ENCODE peak calls at places on chromosomes 3 and 15, in six cellular contexts. Z, B, S, M, C and K are unnamed samples.

GRCh38 chr3:50567386-50568182 is at the start of gene C3orf18:
- DNase-seq in Z (peak), B (peak), S (peak), M (peak), C (peak), K (peak)

GRCh38 chr3:22594990-22595389 is 608.1 kb upstream of the UBE2E2 start:
- DNase-seq in Z (no peak), B (no peak), S (no peak), M (no peak), C (no peak), K (no peak)

GRCh38 chr3:52121459-52121795 is 32.8 kb downstream of the POC1A start:
- DNase-seq in Z (peak), B (peak), S (peak), M (no peak), C (no peak), K (no peak)

GRCh38 chr15:100230784-100231183 is 111.0 kb downstream of the ADAMTS17 start:
- DNase-seq in Z (no peak), B (no peak), S (no peak), M (no peak), C (no peak), K (no peak)

GRCh38 chr3:24034464-24034863 is 89.4 kb downstream of the NR1D2 start:
- DNase-seq in Z (no peak), B (no peak), S (no peak), M (no peak), C (no peak), K (no peak)

GRCh38 chr3:127228866-127229265 is 35.9 kb downstream of the PRR23E start:
- DNase-seq in Z (no peak), B (no peak), S (no peak), M (no peak), C (no peak), K (no peak)

GRCh38 chr15:78051622-78052405 is 25.7 kb downstream of the TBC1D2B start:
- DNase-seq in Z (no peak), B (no peak), S (peak), M (peak), C (no peak), K (peak)

GRCh38 chr15:44882499-44882968 is 74.0 kb upstream of the TERB2 start:
- DNase-seq in Z (no peak), B (no peak), S (no peak), M (no peak), C (no peak), K (no peak)

GRCh38 chr15:34600920-34601319 is 17.5 kb upstream of the GOLGA8B start:
- DNase-seq in Z (no peak), B (no peak), S (no peak), M (no peak), C (no peak), K (no peak)

GRCh38 chr15:72060687-72061250 is 57.2 kb downstream of the MYO9A start:
- DNase-seq in Z (no peak), B (no peak), S (no peak), M (no peak), C (no peak), K (no peak)

GRCh38 chr3:89246326-89246725 is 138.9 kb downstream of the EPHA3 start:
- DNase-seq in Z (no peak), B (no peak), S (no peak), M (no peak), C (no peak), K (no peak)

GRCh38 chr15:90086868-90087268 is 15.4 kb downstream of the IDH2 start:
- DNase-seq in Z (peak), B (no peak), S (peak), M (no peak), C (no peak), K (no peak)

GRCh38 chr3:20125912-20126311 is 60.1 kb downstream of the SGO1 start:
- DNase-seq in Z (peak), B (no peak), S (peak), M (no peak), C (no peak), K (no peak)

GRCh38 chr15:63835211-63835568 is 1.4 kb upstream of the HERC1 start:
- DNase-seq in Z (no peak), B (no peak), S (no peak), M (no peak), C (no peak), K (no peak)

GRCh38 chr3:124620600-124621063 is 109.6 kb upstream of the UMPS start:
- DNase-seq in Z (no peak), B (no peak), S (peak), M (peak), C (peak), K (no peak)

GRCh38 chr15:31340047-31340446 is 13.4 kb downstream of the KLF13 start:
- DNase-seq in Z (peak), B (no peak), S (no peak), M (no peak), C (no peak), K (no peak)

GRCh38 chr15:39200586-39200985 is 380.3 kb upstream of the THBS1 start:
- DNase-seq in Z (no peak), B (no peak), S (no peak), M (no peak), C (no peak), K (no peak)

GRCh38 chr3:135224963-135225362 is 429.9 kb downstream of the EPHB1 start:
- DNase-seq in Z (no peak), B (no peak), S (no peak), M (no peak), C (no peak), K (no peak)

GRCh38 chr3:72331076-72331475 is 517.2 kb downstream of the SHQ1 start:
- DNase-seq in Z (no peak), B (no peak), S (peak), M (no peak), C (no peak), K (no peak)

GRCh38 chr3:148953094-148953493 is 38.2 kb upstream of the GYG1 start:
- DNase-seq in Z (no peak), B (no peak), S (no peak), M (no peak), C (no peak), K (no peak)

GRCh38 chr3:117407317-117407716 is 697.7 kb downstream of the TUSC7 start:
- DNase-seq in Z (no peak), B (no peak), S (no peak), M (peak), C (peak), K (no peak)

GRCh38 chr3:52704611-52705437 is 767 bp downstream of the GLT8D1 start:
- DNase-seq in Z (no peak), B (no peak), S (peak), M (peak), C (peak), K (no peak)

GRCh38 chr3:64131755-64132154 is 93.5 kb downstream of the PRICKLE2 start:
- DNase-seq in Z (no peak), B (no peak), S (no peak), M (no peak), C (no peak), K (no peak)

GRCh38 chr3:55607844-55608243 is 120.7 kb upstream of the WNT5A start:
- DNase-seq in Z (no peak), B (no peak), S (no peak), M (no peak), C (no peak), K (no peak)

GRCh38 chr15:82585072-82585471 is 44.8 kb upstream of the RPS17 start:
- DNase-seq in Z (no peak), B (no peak), S (peak), M (peak), C (peak), K (peak)

GRCh38 chr15:92801412-92801773 is 98.7 kb upstream of the CHD2 start:
- DNase-seq in Z (peak), B (no peak), S (no peak), M (peak), C (peak), K (no peak)

GRCh38 chr3:186635532-186635931 is 4.7 kb upstream of the FETUB start:
- DNase-seq in Z (no peak), B (no peak), S (no peak), M (no peak), C (no peak), K (no peak)

GRCh38 chr3:32421991-32422859 is 30.6 kb downstream of the CMTM7 start:
- DNase-seq in Z (peak), B (peak), S (peak), M (peak), C (peak), K (peak)

GRCh38 chr3:132038198-132038825 is 3.5 kb upstream of the CPNE4 start:
- DNase-seq in Z (no peak), B (no peak), S (no peak), M (peak), C (no peak), K (no peak)

GRCh38 chr15:57100136-57100539 is 181.7 kb downstream of the TCF12 start:
- DNase-seq in Z (no peak), B (no peak), S (no peak), M (no peak), C (no peak), K (no peak)

GRCh38 chr3:114745322-114746240 is 401.5 kb downstream of the ZBTB20 start:
- DNase-seq in Z (no peak), B (no peak), S (no peak), M (peak), C (peak), K (no peak)

GRCh38 chr3:169453256-169454059 is 210.1 kb downstream of the MECOM start:
- DNase-seq in Z (no peak), B (no peak), S (no peak), M (no peak), C (no peak), K (no peak)

GRCh38 chr15:82129769-82130168 is 84.0 kb upstream of the MEX3B start:
- DNase-seq in Z (no peak), B (no peak), S (no peak), M (peak), C (peak), K (peak)

GRCh38 chr3:142680710-142681109 is 43.1 kb upstream of the TRPC1 start:
- DNase-seq in Z (no peak), B (no peak), S (no peak), M (no peak), C (no peak), K (no peak)

GRCh38 chr15:70493787-70494514 is 269.4 kb downstream of the UACA start:
- DNase-seq in Z (peak), B (no peak), S (no peak), M (peak), C (no peak), K (no peak)

GRCh38 chr15:57591822-57592367 is at the start of gene MYZAP:
- DNase-seq in Z (peak), B (peak), S (peak), M (peak), C (no peak), K (no peak)

GRCh38 chr3:69339766-69340165 is 46.1 kb downstream of the FRMD4B start:
- DNase-seq in Z (no peak), B (no peak), S (peak), M (no peak), C (no peak), K (no peak)

GRCh38 chr3:153315781-153316180 is 153.8 kb downstream of the RAP2B start:
- DNase-seq in Z (no peak), B (no peak), S (no peak), M (peak), C (no peak), K (no peak)

GRCh38 chr3:153319691-153320552 is 157.9 kb downstream of the RAP2B start:
- DNase-seq in Z (no peak), B (no peak), S (no peak), M (no peak), C (no peak), K (no peak)

GRCh38 chr3:153320585-153321128 is 158.6 kb downstream of the RAP2B start:
- DNase-seq in Z (no peak), B (no peak), S (no peak), M (no peak), C (no peak), K (no peak)
- H3K4me3 ChIP-seq in Z (peak), B (no peak), S (no peak), M (no peak), C (no peak), K (no peak)

DNA sequence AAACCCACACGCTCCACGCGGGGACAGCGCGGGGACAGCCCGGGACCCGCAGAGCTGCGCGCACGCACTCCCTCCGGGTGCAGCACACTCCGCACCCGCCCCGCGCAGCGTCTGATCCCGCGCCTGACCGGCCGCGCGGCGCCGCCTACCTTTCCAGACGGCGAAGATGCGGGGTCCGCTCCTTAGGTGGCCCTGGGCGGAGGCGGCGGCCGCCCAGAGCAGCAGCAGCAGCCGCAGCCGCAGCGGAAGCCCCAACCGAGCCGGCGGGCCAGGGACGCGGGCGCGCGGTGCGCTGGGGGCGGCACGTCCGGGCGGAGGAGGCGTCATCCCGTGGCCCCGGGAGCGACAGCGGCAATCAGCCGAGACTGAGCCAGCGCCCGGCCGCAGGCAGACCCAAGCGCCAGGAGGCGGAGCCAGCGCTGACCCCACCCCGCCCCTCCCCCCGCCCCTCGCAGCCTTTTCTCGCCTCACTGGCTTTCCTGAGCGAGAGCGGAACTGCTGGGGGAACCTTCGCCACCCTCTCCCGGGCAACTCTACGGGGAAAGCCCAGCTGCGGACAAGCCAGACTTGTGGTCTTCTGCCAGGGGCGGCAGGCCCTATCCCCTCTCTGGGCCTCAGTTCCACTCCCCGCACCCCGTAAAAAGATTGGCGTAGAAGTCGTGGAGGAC is at the start of gene SEMA7A:
- DNase-seq in Z (peak), B (peak), S (peak), M (peak), C (peak), K (no peak)
- TF ChIP-seq CTCF in Z (no peak), B (no peak), S (no peak), M (no peak), C (no peak), K (no peak)

GRCh38 chr15:41772720-41773331 is 1.5 kb upstream of the MAPKBP1 start:
- DNase-seq in Z (no peak), B (no peak), S (peak), M (peak), C (peak), K (no peak)
- H3K4me3 ChIP-seq in Z (no peak), B (no peak), S (no peak), M (no peak), C (no peak), K (no peak)

GRCh38 chr3:190249414-190249813 is 72.8 kb downstream of the CLDN1 start:
- DNase-seq in Z (no peak), B (no peak), S (no peak), M (no peak), C (no peak), K (no peak)
- TF ChIP-seq CTCF in Z (no peak), B (no peak), S (no peak), M (no peak), C (no peak), K (no peak)

DNA sequence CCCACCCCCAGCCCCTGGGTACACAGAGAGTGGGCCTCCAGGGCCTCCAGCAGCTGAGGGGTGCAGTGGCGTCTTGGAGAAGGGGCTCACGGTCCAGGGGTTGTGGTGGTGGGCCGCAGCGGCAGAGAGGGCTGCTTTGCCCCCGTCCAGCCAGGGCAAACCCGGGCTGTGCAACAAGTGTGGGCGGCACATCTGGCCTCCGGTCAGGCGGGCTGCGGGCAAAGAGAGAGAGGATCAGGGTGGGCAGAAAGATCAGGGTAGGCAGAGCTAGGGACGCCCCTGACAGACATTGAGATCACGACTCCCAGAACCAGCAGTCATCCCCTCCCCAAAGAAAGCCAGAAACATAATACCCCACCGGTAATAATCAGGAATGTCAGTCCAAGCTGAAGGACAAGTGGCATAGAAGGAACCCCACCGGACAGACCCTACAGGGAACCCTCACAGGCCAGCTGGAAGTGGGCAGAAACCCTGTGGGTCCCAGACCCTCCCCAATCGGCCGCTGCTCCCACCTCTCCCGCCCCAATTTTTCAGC is 6.8 kb downstream of the GATA2 start:
- DNase-seq in Z (no peak), B (no peak), S (no peak), M (no peak), C (no peak), K (no peak)
- H3K4me3 ChIP-seq in Z (peak), B (peak), S (peak), M (peak), C (no peak), K (peak)

GRCh38 chr3:11226042-11226370 is 46.2 kb upstream of the ATG7 start:
- DNase-seq in Z (no peak), B (no peak), S (no peak), M (no peak), C (no peak), K (no peak)

GRCh38 chr3:11224010-11224409 is 48.2 kb upstream of the ATG7 start:
- DNase-seq in Z (no peak), B (no peak), S (no peak), M (no peak), C (no peak), K (no peak)

GRCh38 chr3:11224870-11225251 is 47.3 kb upstream of the ATG7 start:
- DNase-seq in Z (no peak), B (no peak), S (no peak), M (no peak), C (no peak), K (no peak)

GRCh38 chr3:11220230-11220629 is 52.0 kb upstream of the ATG7 start:
- DNase-seq in Z (no peak), B (no peak), S (no peak), M (no peak), C (no peak), K (no peak)

GRCh38 chr3:11221818-11222217 is 50.4 kb upstream of the ATG7 start:
- DNase-seq in Z (no peak), B (no peak), S (no peak), M (no peak), C (no peak), K (no peak)
- TF ChIP-seq CTCF in Z (no peak), B (peak), S (no peak), M (peak), C (peak), K (no peak)